ENCODE peak calls at places on chromosome 3, in eight cellular contexts. Y is iPS DF 6.9; W is renal cortical epithelial cell; M is left cardiac atrium; N is choroid plexus epithelial cell; F is ACHN; T is activated CD4-positive, alpha-beta memory T cell treated with anti-CD3 and anti-CD28 coated beads, Interleukin-2, amount 10 ng/mL, durations not matched to agents 7 days and 5 days; E is psoas muscle. G is an unnamed sample.

GRCh38 chr3:185677146-185677829 is 91.2 kb downstream of the SENP2 start:
- DNase-seq in Y (peak; percentile 45), W (peak; percentile 76), M (no peak), N (peak; percentile 91), F (peak; percentile 67), T (no peak), E (no peak), G (no peak)

GRCh38 chr3:57998366-57999283 is 9.6 kb upstream of the FLNB start:
- DNase-seq in Y (no peak), W (no peak), M (no peak), N (no peak), F (no peak), T (no peak), E (no peak), G (no peak)

GRCh38 chr3:79139395-79140060 is 628.3 kb downstream of the ROBO1 start:
- DNase-seq in Y (no peak), W (no peak), M (no peak), N (peak; percentile 26), F (no peak), T (no peak), E (no peak), G (no peak)

GRCh38 chr3:168596175-168596574 is 500.5 kb upstream of the GOLIM4 start:
- DNase-seq in Y (no peak), W (no peak), M (no peak), N (no peak), F (no peak), T (no peak), E (no peak), G (no peak)

GRCh38 chr3:124887177-124887995 is at the start of gene ITGB5:
- DNase-seq in Y (no peak), W (peak; percentile 52), M (peak; percentile 82), N (peak; percentile 65), F (peak; percentile 83), T (peak; percentile 24), E (peak; percentile 87), G (peak; percentile 95)

GRCh38 chr3:99532246-99532645 is 106.1 kb upstream of the COL8A1 start:
- DNase-seq in Y (peak; percentile 84), W (peak; percentile 57), M (peak; percentile 26), N (peak; percentile 95), F (peak; percentile 74), T (no peak), E (no peak), G (no peak)

GRCh38 chr3:169769287-169770181 is at the start of gene ACTRT3:
- DNase-seq in Y (peak; percentile 45), W (peak; percentile 57), M (peak; percentile 84), N (peak; percentile 84), F (peak; percentile 54), T (peak; percentile 70), E (peak; percentile 73), G (peak; percentile 92)

GRCh38 chr3:184467171-184467570 is 87.3 kb downstream of the CHRD start:
- DNase-seq in Y (no peak), W (no peak), M (no peak), N (no peak), F (no peak), T (no peak), E (no peak), G (no peak)

GRCh38 chr3:55558316-55558715 is 71.2 kb upstream of the WNT5A start:
- DNase-seq in Y (no peak), W (no peak), M (no peak), N (peak; percentile 77), F (no peak), T (no peak), E (no peak), G (no peak)

GRCh38 chr3:189842681-189843602 is 211.8 kb downstream of the TP63 start:
- DNase-seq in Y (no peak), W (no peak), M (no peak), N (no peak), F (no peak), T (no peak), E (peak; percentile 34), G (peak; percentile 45)

G was measured in posterior vena cava.